ENCODE peak calls at places on chromosomes 11 and 22, in ten cellular contexts. One of them, this sample, is unnamed.
A peak's percentile ranks its signal among the peaks of the same experiment; 100 is the strongest.

GRCh38 chr22:42829311-42829710 is 27.8 kb downstream of the ARFGAP3 start:
- DNase-seq in bronchial epithelial cell: no peak
- DNase-seq in fibroblast of lung: no peak
- DNase-seq in fibroblast of mammary gland: no peak
- DNase-seq in WTC11: no peak
- DNase-seq in mammary epithelial cell: no peak
- DNase-seq in neural progenitor cell: no peak
- DNase-seq in left ventricle myocardium inferior: no peak
- DNase-seq in transverse colon: no peak
- DNase-seq in astrocyte of the cerebellum: no peak
- DNase-seq in this sample: no peak

GRCh38 chr11:57491371-57492061 is 24.0 kb downstream of the SLC43A1 start:
- DNase-seq in neural progenitor cell: peak; percentile 72
- DNase-seq in mammary epithelial cell: no peak
- DNase-seq in WTC11: peak; percentile 78
- DNase-seq in bronchial epithelial cell: no peak
- DNase-seq in fibroblast of mammary gland: peak; percentile 36
- DNase-seq in left ventricle myocardium inferior: peak; percentile 46
- DNase-seq in fibroblast of lung: peak; percentile 34
- DNase-seq in transverse colon: peak; percentile 46
- DNase-seq in astrocyte of the cerebellum: no peak
- DNase-seq in this sample: peak; percentile 70

GRCh38 chr11:60915250-60915914 is 1.4 kb downstream of the TMEM109 start:
- DNase-seq in neural progenitor cell: peak; percentile 94
- DNase-seq in bronchial epithelial cell: peak; percentile 75
- DNase-seq in left ventricle myocardium inferior: peak; percentile 49
- DNase-seq in transverse colon: peak; percentile 79
- DNase-seq in fibroblast of lung: peak; percentile 62
- DNase-seq in fibroblast of mammary gland: peak; percentile 55
- DNase-seq in mammary epithelial cell: peak; percentile 78
- DNase-seq in astrocyte of the cerebellum: no peak
- DNase-seq in WTC11: peak; percentile 65
- DNase-seq in this sample: peak; percentile 76

GRCh38 chr11:126140932-126141291 is 70.5 kb downstream of the RPUSD4 start:
- DNase-seq in bronchial epithelial cell: no peak
- DNase-seq in WTC11: no peak
- DNase-seq in left ventricle myocardium inferior: peak; percentile 64
- DNase-seq in neural progenitor cell: no peak
- DNase-seq in fibroblast of lung: peak; percentile 88
- DNase-seq in mammary epithelial cell: no peak
- DNase-seq in transverse colon: peak; percentile 57
- DNase-seq in fibroblast of mammary gland: peak; percentile 85
- DNase-seq in astrocyte of the cerebellum: peak; percentile 43
- DNase-seq in this sample: no peak

GRCh38 chr11:104219081-104219480 is 55.1 kb upstream of the PDGFD start:
- DNase-seq in neural progenitor cell: no peak
- DNase-seq in left ventricle myocardium inferior: peak; percentile 18
- DNase-seq in fibroblast of lung: peak; percentile 5
- DNase-seq in fibroblast of mammary gland: peak; percentile 19
- DNase-seq in bronchial epithelial cell: no peak
- DNase-seq in WTC11: no peak
- DNase-seq in mammary epithelial cell: no peak
- DNase-seq in transverse colon: no peak
- DNase-seq in astrocyte of the cerebellum: no peak
- DNase-seq in this sample: no peak

GRCh38 chr11:128279861-128280260 is 307.5 kb downstream of the ETS1 start:
- DNase-seq in fibroblast of mammary gland: peak; percentile 45
- DNase-seq in WTC11: no peak
- DNase-seq in bronchial epithelial cell: peak; percentile 52
- DNase-seq in transverse colon: no peak
- DNase-seq in fibroblast of lung: no peak
- DNase-seq in neural progenitor cell: no peak
- DNase-seq in mammary epithelial cell: peak; percentile 26
- DNase-seq in left ventricle myocardium inferior: no peak
- DNase-seq in astrocyte of the cerebellum: no peak
- DNase-seq in this sample: no peak

GRCh38 chr11:35247428-35247827 is 108.5 kb downstream of the CD44 start:
- DNase-seq in astrocyte of the cerebellum: no peak
- DNase-seq in WTC11: no peak
- DNase-seq in left ventricle myocardium inferior: no peak
- DNase-seq in transverse colon: peak; percentile 26
- DNase-seq in neural progenitor cell: no peak
- DNase-seq in mammary epithelial cell: no peak
- DNase-seq in fibroblast of mammary gland: no peak
- DNase-seq in bronchial epithelial cell: no peak
- DNase-seq in fibroblast of lung: no peak
- DNase-seq in this sample: no peak

GRCh38 chr11:2525941-2526807 is 81.4 kb downstream of the KCNQ1 start:
- DNase-seq in mammary epithelial cell: no peak
- DNase-seq in fibroblast of mammary gland: no peak
- DNase-seq in transverse colon: peak; percentile 46
- DNase-seq in WTC11: peak; percentile 4
- DNase-seq in bronchial epithelial cell: no peak
- DNase-seq in fibroblast of lung: no peak
- DNase-seq in astrocyte of the cerebellum: no peak
- DNase-seq in neural progenitor cell: no peak
- DNase-seq in left ventricle myocardium inferior: peak; percentile 12
- DNase-seq in this sample: no peak

GRCh38 chr22:24067587-24068376 is 56.7 kb downstream of the CABIN1 start:
- DNase-seq in fibroblast of mammary gland: no peak
- DNase-seq in astrocyte of the cerebellum: no peak
- DNase-seq in left ventricle myocardium inferior: no peak
- DNase-seq in mammary epithelial cell: no peak
- DNase-seq in bronchial epithelial cell: no peak
- DNase-seq in fibroblast of lung: no peak
- DNase-seq in transverse colon: peak; percentile 53
- DNase-seq in WTC11: no peak
- DNase-seq in neural progenitor cell: no peak
- DNase-seq in this sample: no peak

GRCh38 chr11:128552783-128553661 is 34.3 kb downstream of the ETS1 start:
- DNase-seq in WTC11: no peak
- DNase-seq in fibroblast of mammary gland: peak; percentile 83
- DNase-seq in bronchial epithelial cell: no peak
- DNase-seq in astrocyte of the cerebellum: no peak
- DNase-seq in left ventricle myocardium inferior: no peak
- DNase-seq in mammary epithelial cell: peak; percentile 94
- DNase-seq in neural progenitor cell: peak; percentile 50
- DNase-seq in transverse colon: peak; percentile 37
- DNase-seq in fibroblast of lung: peak; percentile 71
- DNase-seq in this sample: peak; percentile 80

GRCh38 chr22:37547249-37547741 is 13.0 kb upstream of the CDC42EP1 start:
- DNase-seq in fibroblast of lung: peak; percentile 42
- DNase-seq in WTC11: no peak
- DNase-seq in left ventricle myocardium inferior: no peak
- DNase-seq in neural progenitor cell: no peak
- DNase-seq in astrocyte of the cerebellum: no peak
- DNase-seq in mammary epithelial cell: no peak
- DNase-seq in transverse colon: no peak
- DNase-seq in bronchial epithelial cell: no peak
- DNase-seq in fibroblast of mammary gland: no peak
- DNase-seq in this sample: no peak

GRCh38 chr22:37544955-37545702 is 15.2 kb upstream of the CDC42EP1 start:
- DNase-seq in mammary epithelial cell: peak; percentile 80
- DNase-seq in WTC11: peak; percentile 92
- DNase-seq in neural progenitor cell: peak; percentile 83
- DNase-seq in transverse colon: peak; percentile 88
- DNase-seq in bronchial epithelial cell: peak; percentile 71
- DNase-seq in left ventricle myocardium inferior: peak; percentile 68
- DNase-seq in astrocyte of the cerebellum: no peak
- DNase-seq in fibroblast of lung: peak; percentile 65
- DNase-seq in fibroblast of mammary gland: peak; percentile 66
- DNase-seq in this sample: peak; percentile 76

GRCh38 chr22:37549704-37550059 is 10.6 kb upstream of the CDC42EP1 start:
- DNase-seq in neural progenitor cell: peak; percentile 40
- DNase-seq in fibroblast of lung: peak; percentile 54
- DNase-seq in bronchial epithelial cell: no peak
- DNase-seq in mammary epithelial cell: no peak
- DNase-seq in transverse colon: no peak
- DNase-seq in WTC11: no peak
- DNase-seq in astrocyte of the cerebellum: no peak
- DNase-seq in left ventricle myocardium inferior: no peak
- DNase-seq in fibroblast of mammary gland: peak; percentile 48
- DNase-seq in this sample: no peak

GRCh38 chr22:37545703-37546435 is 14.4 kb upstream of the CDC42EP1 start:
- DNase-seq in transverse colon: peak; percentile 92
- DNase-seq in WTC11: peak; percentile 92
- DNase-seq in left ventricle myocardium inferior: peak; percentile 94
- DNase-seq in bronchial epithelial cell: peak; percentile 65
- DNase-seq in neural progenitor cell: peak; percentile 89
- DNase-seq in fibroblast of mammary gland: peak; percentile 94
- DNase-seq in astrocyte of the cerebellum: peak; percentile 90
- DNase-seq in fibroblast of lung: peak; percentile 94
- DNase-seq in mammary epithelial cell: peak; percentile 73
- DNase-seq in this sample: no peak

DNA sequence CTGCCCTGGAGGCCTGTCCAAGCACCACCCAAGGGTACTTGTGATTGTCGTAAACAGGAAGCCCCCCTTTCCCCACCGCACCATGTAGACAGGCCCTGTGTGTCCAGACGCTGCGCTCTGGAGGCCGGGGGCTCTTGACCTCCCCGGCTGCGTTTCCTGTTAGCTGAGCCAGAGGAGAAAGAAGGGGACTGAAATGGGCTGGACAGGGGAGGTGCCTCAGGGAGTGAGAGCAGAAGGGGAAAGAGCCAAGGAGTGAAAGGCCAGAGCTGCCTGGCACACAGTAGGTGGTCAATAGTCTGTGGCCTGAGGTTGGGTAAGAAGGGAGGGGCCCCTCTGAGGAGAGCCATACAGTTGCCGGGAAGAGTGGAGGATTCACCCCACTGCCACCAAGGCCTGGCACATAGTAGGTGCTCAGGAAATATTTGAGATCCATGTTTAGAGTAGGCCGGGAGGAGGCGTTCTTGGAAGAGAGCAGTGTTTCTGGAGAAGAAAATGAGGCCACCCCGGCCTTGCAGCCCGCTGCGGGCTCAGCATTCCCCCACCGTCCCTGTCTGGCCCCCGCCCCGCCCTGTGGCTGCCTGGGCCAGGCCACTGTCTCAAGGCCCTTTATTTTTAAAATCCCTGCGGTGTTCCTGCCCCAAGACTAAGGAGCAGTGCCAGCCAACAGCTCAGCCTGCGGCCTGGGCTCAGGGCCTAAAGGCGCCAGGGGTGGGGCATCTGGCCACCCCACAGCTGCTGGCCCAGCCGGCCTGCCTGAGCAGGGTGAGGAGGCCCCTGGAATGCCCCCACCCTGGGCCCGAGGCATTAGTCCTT is 13.6 kb upstream of the CDC42EP1 start:
- DNase-seq in astrocyte of the cerebellum: no peak
- DNase-seq in fibroblast of mammary gland: peak; percentile 87
- DNase-seq in WTC11: peak; percentile 64
- DNase-seq in fibroblast of lung: peak; percentile 88
- DNase-seq in bronchial epithelial cell: no peak
- DNase-seq in mammary epithelial cell: no peak
- DNase-seq in transverse colon: peak; percentile 32
- DNase-seq in left ventricle myocardium inferior: peak; percentile 78
- DNase-seq in neural progenitor cell: peak; percentile 70
- DNase-seq in this sample: no peak
- TF ChIP-seq CTCF in astrocyte of the cerebellum: peak; percentile 29
- TF ChIP-seq CTCF in fibroblast of mammary gland: no peak
- TF ChIP-seq CTCF in WTC11: no peak
- TF ChIP-seq CTCF in fibroblast of lung: peak; percentile 15
- TF ChIP-seq CTCF in bronchial epithelial cell: no peak
- TF ChIP-seq CTCF in mammary epithelial cell: no peak
- TF ChIP-seq CTCF in transverse colon: no peak
- TF ChIP-seq CTCF in left ventricle myocardium inferior: peak; percentile 18
- TF ChIP-seq CTCF in neural progenitor cell: no peak
- TF ChIP-seq CTCF in this sample: no peak

GRCh38 chr11:117908959-117909610 is 20.1 kb downstream of the TMPRSS13 start:
- DNase-seq in bronchial epithelial cell: no peak
- DNase-seq in left ventricle myocardium inferior: no peak
- DNase-seq in transverse colon: no peak
- DNase-seq in neural progenitor cell: no peak
- DNase-seq in fibroblast of lung: no peak
- DNase-seq in astrocyte of the cerebellum: no peak
- DNase-seq in mammary epithelial cell: no peak
- DNase-seq in fibroblast of mammary gland: no peak
- DNase-seq in WTC11: no peak
- DNase-seq in this sample: no peak
- TF ChIP-seq CTCF in bronchial epithelial cell: no peak
- TF ChIP-seq CTCF in left ventricle myocardium inferior: no peak
- TF ChIP-seq CTCF in transverse colon: no peak
- TF ChIP-seq CTCF in neural progenitor cell: no peak
- TF ChIP-seq CTCF in fibroblast of lung: no peak
- TF ChIP-seq CTCF in astrocyte of the cerebellum: no peak
- TF ChIP-seq CTCF in mammary epithelial cell: no peak
- TF ChIP-seq CTCF in fibroblast of mammary gland: no peak
- TF ChIP-seq CTCF in WTC11: no peak
- TF ChIP-seq CTCF in this sample: no peak

DNA sequence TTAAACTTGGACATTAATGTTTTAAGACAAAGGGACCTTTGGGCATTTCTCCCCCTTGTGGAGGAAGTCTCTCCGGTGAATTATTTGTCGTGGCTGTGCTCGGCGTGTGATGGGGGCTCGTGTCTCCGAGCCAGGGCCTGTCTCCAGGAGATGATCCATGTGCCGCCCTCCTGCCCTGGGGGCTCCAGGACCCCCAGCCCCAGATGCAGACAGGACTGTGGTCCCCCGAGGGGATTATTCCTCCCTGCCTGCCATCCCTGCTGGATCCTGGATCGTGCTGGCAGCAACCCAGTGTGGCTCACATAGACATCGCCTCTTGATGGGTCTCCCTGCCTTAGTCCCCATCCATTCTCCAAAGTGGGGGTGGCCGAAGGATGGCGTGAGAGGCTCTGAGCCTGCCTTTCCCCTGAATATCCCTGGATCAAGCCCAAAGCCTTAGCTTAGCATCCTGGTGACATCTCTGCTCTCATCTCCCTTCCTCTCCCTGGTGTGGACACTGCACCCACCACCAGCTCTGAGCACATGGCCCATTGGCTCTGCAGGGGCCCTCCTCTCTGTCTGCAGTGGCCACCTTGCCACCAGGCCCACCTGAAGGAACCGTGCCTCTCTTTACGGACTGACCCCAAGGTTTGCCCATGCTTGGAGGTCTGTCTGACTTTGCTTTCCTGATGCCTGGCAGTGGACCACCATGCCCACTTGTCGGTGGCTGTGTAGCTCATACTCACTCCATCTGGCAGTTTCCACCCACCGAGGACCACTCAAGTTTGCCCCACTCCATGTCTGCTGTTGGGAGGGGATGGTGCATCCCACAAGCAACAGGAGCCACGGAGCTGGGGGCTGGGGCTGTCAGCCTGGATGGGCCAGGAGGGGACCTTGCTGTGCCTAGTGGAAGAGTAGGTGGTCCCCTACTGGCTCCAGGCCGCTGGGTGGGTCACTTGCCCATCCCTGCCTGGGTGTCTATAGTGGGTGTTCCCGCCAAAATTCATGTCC is 56.7 kb downstream of the SMIM38 start:
- DNase-seq in fibroblast of mammary gland: no peak
- DNase-seq in transverse colon: no peak
- DNase-seq in WTC11: peak; percentile 13
- DNase-seq in astrocyte of the cerebellum: no peak
- DNase-seq in bronchial epithelial cell: no peak
- DNase-seq in fibroblast of lung: no peak
- DNase-seq in left ventricle myocardium inferior: no peak
- DNase-seq in mammary epithelial cell: no peak
- DNase-seq in neural progenitor cell: peak; percentile 34
- DNase-seq in this sample: no peak
- TF ChIP-seq CTCF in fibroblast of mammary gland: peak; percentile 26
- TF ChIP-seq CTCF in transverse colon: peak; percentile 3
- TF ChIP-seq CTCF in WTC11: no peak
- TF ChIP-seq CTCF in astrocyte of the cerebellum: peak; percentile 54
- TF ChIP-seq CTCF in bronchial epithelial cell: peak; percentile 12
- TF ChIP-seq CTCF in fibroblast of lung: peak; percentile 42
- TF ChIP-seq CTCF in left ventricle myocardium inferior: peak; percentile 50
- TF ChIP-seq CTCF in mammary epithelial cell: peak; percentile 20
- TF ChIP-seq CTCF in neural progenitor cell: peak; percentile 43
- TF ChIP-seq CTCF in this sample: no peak

GRCh38 chr22:47219789-47220188 is 457.3 kb downstream of the TBC1D22A start:
- DNase-seq in bronchial epithelial cell: no peak
- DNase-seq in WTC11: no peak
- DNase-seq in astrocyte of the cerebellum: no peak
- DNase-seq in fibroblast of mammary gland: no peak
- DNase-seq in mammary epithelial cell: no peak
- DNase-seq in fibroblast of lung: no peak
- DNase-seq in left ventricle myocardium inferior: no peak
- DNase-seq in transverse colon: no peak
- DNase-seq in neural progenitor cell: no peak
- DNase-seq in this sample: no peak
- TF ChIP-seq CTCF in bronchial epithelial cell: no peak
- TF ChIP-seq CTCF in WTC11: no peak
- TF ChIP-seq CTCF in astrocyte of the cerebellum: no peak
- TF ChIP-seq CTCF in fibroblast of mammary gland: no peak
- TF ChIP-seq CTCF in mammary epithelial cell: no peak
- TF ChIP-seq CTCF in fibroblast of lung: no peak
- TF ChIP-seq CTCF in left ventricle myocardium inferior: no peak
- TF ChIP-seq CTCF in transverse colon: no peak
- TF ChIP-seq CTCF in neural progenitor cell: no peak
- TF ChIP-seq CTCF in this sample: no peak